ENCODE peak calls at places on chromosome X, in seven cellular contexts. I is Peyer's patch, Q is GM12864, L is astrocyte of the spinal cord, U is fibroblast of lung, N is cardiac fibroblast, H is kidney epithelial cell. D is an unnamed sample.

GRCh38 chrX:120839506-120839905 is 36.2 kb downstream of the CT47B1 start:
- DNase-seq in I (no peak), Q (no peak), L (peak; percentile 44), U (no peak), N (peak; percentile 10), H (no peak), D (no peak)

GRCh38 chrX:108267561-108267960 is 170.7 kb downstream of the COL4A6 start:
- DNase-seq in I (no peak), Q (no peak), L (no peak), U (peak; percentile 30), N (no peak), H (no peak), D (no peak)

GRCh38 chrX:114152130-114152529 is 431.8 kb upstream of the HTR2C start:
- DNase-seq in I (no peak), Q (no peak), L (peak; percentile 45), U (peak; percentile 0), N (peak; percentile 61), H (peak; percentile 4), D (no peak)

GRCh38 chrX:150084474-150085229 is 146.4 kb upstream of the EOLA2 start:
- DNase-seq in I (no peak), Q (no peak), L (peak; percentile 66), U (peak; percentile 49), N (peak; percentile 68), H (no peak), D (peak; percentile 54)

GRCh38 chrX:46686003-46686645 is 72.8 kb downstream of the SLC9A7 start:
- DNase-seq in I (peak; percentile 64), Q (no peak), L (peak; percentile 19), U (peak; percentile 52), N (peak; percentile 52), H (no peak), D (peak; percentile 6)

GRCh38 chrX:41384041-41384705 is 50.2 kb downstream of the DDX3X start:
- DNase-seq in I (peak; percentile 90), Q (no peak), L (peak; percentile 58), U (peak; percentile 92), N (peak; percentile 91), H (peak; percentile 1), D (peak; percentile 3)

GRCh38 chrX:103503853-103504207 is 15.5 kb downstream of the RAB40A start:
- DNase-seq in I (no peak), Q (no peak), L (no peak), U (no peak), N (no peak), H (no peak), D (no peak)

GRCh38 chrX:119618439-119618838 is 12.2 kb upstream of the NKRF start:
- DNase-seq in I (peak; percentile 79), Q (no peak), L (no peak), U (no peak), N (no peak), H (no peak), D (no peak)

GRCh38 chrX:109172091-109172602 is 309.7 kb downstream of the GUCY2F start:
- DNase-seq in I (no peak), Q (no peak), L (no peak), U (no peak), N (no peak), H (no peak), D (no peak)

GRCh38 chrX:119398974-119399771 is at the start of gene SLC25A43:
- DNase-seq in I (peak; percentile 68), Q (no peak), L (no peak), U (peak; percentile 31), N (peak; percentile 49), H (no peak), D (no peak)

GRCh38 chrX:115462406-115462805 is 98.6 kb upstream of the PLS3 start:
- DNase-seq in I (no peak), Q (no peak), L (no peak), U (no peak), N (peak; percentile 13), H (no peak), D (no peak)

GRCh38 chrX:57772637-57773036 is 92.6 kb upstream of the NLRP2B start:
- DNase-seq in I (no peak), Q (no peak), L (no peak), U (no peak), N (no peak), H (no peak), D (no peak)

GRCh38 chrX:122943918-122944317 is 240.2 kb upstream of the GRIA3 start:
- DNase-seq in I (no peak), Q (no peak), L (peak; percentile 88), U (no peak), N (no peak), H (peak; percentile 4), D (peak; percentile 60)

GRCh38 chrX:138034136-138034535 is 468.2 kb downstream of the ZIC3 start:
- DNase-seq in I (no peak), Q (no peak), L (peak; percentile 4), U (no peak), N (no peak), H (no peak), D (no peak)

GRCh38 chrX:66328950-66329596 is 165.0 kb downstream of the HEPH start:
- DNase-seq in I (no peak), Q (no peak), L (no peak), U (no peak), N (no peak), H (no peak), D (no peak)

GRCh38 chrX:154368630-154369452 is 5.6 kb downstream of the FLNA start:
- DNase-seq in I (peak; percentile 93), Q (peak; percentile 59), L (peak; percentile 92), U (peak; percentile 95), N (peak; percentile 93), H (peak; percentile 74), D (peak; percentile 52)

GRCh38 chrX:63363788-63364187 is 12.7 kb upstream of the SPIN4 start:
- DNase-seq in I (no peak), Q (no peak), L (no peak), U (no peak), N (no peak), H (no peak), D (no peak)

GRCh38 chrX:31185884-31186283 is 114.0 kb upstream of the FTHL17 start:
- DNase-seq in I (no peak), Q (no peak), L (no peak), U (no peak), N (no peak), H (no peak), D (no peak)

GRCh38 chrX:2710041-2710471 is 19.0 kb downstream of the CD99 start:
- DNase-seq in I (no peak), Q (no peak), L (peak; percentile 88), U (peak; percentile 74), N (peak; percentile 85), H (no peak), D (no peak)

GRCh38 chrX:16797358-16797757 is 11.1 kb downstream of the TXLNG start:
- DNase-seq in I (no peak), Q (no peak), L (peak; percentile 14), U (peak; percentile 62), N (peak; percentile 63), H (no peak), D (peak; percentile 22)

GRCh38 chrX:130916636-130917422 is 13.8 kb upstream of the ENOX2 start:
- DNase-seq in I (peak; percentile 71), Q (peak; percentile 8), L (peak; percentile 50), U (peak; percentile 67), N (peak; percentile 64), H (no peak), D (peak; percentile 38)

GRCh38 chrX:20595928-20596550 is 329.3 kb upstream of the RPS6KA3 start:
- DNase-seq in I (no peak), Q (no peak), L (no peak), U (peak; percentile 54), N (peak; percentile 28), H (no peak), D (no peak)

DNA sequence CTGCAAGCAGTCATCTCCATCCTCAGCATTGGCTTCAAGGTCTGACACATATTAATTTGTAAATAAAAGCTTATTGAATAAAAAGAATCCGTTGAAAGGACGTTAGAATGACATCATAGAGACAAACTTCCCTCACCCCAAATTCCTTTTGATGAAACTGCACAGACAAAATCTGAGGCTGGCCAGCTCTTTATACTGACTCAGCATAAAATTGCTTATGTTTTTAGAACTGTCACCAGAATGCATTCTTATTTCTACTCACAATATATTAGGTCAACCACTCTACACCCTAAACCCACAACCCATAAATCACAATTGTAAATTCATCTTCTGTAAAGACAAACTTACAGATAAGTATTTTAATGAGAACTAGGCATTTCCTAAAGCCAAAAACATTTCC is 359.2 kb upstream of the TEX13C start:
- DNase-seq in I (no peak), Q (no peak), L (no peak), U (no peak), N (no peak), H (no peak), D (no peak)
- H3K4me3 ChIP-seq in I (no peak overlapping the region), Q (no peak overlapping the region), L (no peak overlapping the region), U (no peak overlapping the region), N (no peak overlapping the region), H (no peak overlapping the region), D (no peak overlapping the region)

DNA sequence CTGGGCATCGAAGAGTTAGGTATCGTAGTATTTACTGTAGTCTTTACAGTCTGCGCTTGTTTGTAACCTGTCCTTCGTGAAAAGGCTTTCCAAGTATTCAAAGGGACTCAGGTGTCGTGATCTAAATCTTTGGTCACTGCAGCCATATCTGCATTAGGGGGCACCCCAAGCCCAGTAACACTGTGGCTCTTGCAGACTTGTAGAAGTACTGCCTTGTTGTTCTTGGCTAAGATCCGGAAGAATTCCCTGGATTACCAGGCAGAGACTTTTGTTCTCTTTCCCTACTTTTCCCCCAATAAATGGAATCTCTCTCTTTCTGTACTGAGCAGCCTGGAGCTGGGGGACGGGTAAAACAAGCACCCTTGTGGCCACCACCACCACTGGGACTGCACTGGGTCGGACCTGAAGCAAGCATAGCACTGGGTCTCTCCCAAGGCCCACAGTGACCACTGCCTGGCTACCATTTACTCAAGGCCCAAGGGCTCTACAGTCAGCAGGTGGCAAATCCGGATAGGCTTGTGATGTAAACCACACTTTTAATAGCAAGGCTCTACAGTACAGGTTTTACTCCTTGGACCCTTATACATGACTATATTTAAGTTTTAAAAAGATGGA is 12.0 kb downstream of the CXorf58 start:
- DNase-seq in I (no peak), Q (no peak), L (no peak), U (no peak), N (peak; percentile 50), H (no peak), D (no peak)
- TF ChIP-seq CTCF in I (no peak), Q (no peak), L (no peak), U (no peak), N (no peak), H (no peak), D (no peak)

GRCh38 chrX:147911192-147912022 is at the start of gene FMR1:
- DNase-seq in I (peak; percentile 98), Q (peak; percentile 77), L (peak; percentile 91), U (peak; percentile 91), N (peak; percentile 94), H (peak; percentile 55), D (peak; percentile 70)

GRCh38 chrX:147914609-147915008 is 2.9 kb downstream of the FMR1 start:
- DNase-seq in I (no peak), Q (no peak), L (no peak), U (no peak), N (no peak), H (no peak), D (no peak)

GRCh38 chrX:147916375-147916968 is 4.8 kb downstream of the FMR1 start:
- DNase-seq in I (no peak), Q (no peak), L (no peak), U (no peak), N (no peak), H (no peak), D (no peak)

GRCh38 chrX:147912093-147912801 is 528 bp downstream of the FMR1 start:
- DNase-seq in I (peak; percentile 55), Q (no peak), L (peak; percentile 32), U (peak; percentile 41), N (peak; percentile 40), H (no peak), D (no peak)

GRCh38 chrX:147913570-147913969 is 1.9 kb downstream of the FMR1 start:
- DNase-seq in I (no peak), Q (no peak), L (no peak), U (no peak), N (no peak), H (no peak), D (no peak)
- H3K4me3 ChIP-seq in I (no peak overlapping the region), Q (peak overlapping the region; percentile 84), L (peak overlapping the region; percentile 76), U (no peak overlapping the region), N (peak overlapping the region; percentile 69), H (peak overlapping the region; percentile 51), D (peak overlapping the region; percentile 76)

GRCh38 chrX:40266490-40267333 is 169.0 kb upstream of the BCOR start:
- DNase-seq in I (peak; percentile 77), Q (peak; percentile 3), L (peak; percentile 61), U (peak; percentile 63), N (peak; percentile 69), H (no peak), D (no peak)
- TF ChIP-seq CTCF in I (peak; percentile 17), Q (peak; percentile 55), L (peak; percentile 73), U (peak; percentile 58), N (peak; percentile 78), H (peak; percentile 72), D (peak; percentile 66)